ENCODE peak calls at places on chromosomes 6 and 20, in nine cellular contexts. S is GM06990; E is pancreas; M is CD8-positive, alpha-beta memory T cell; G is SJSA1; Y is H7; C is astrocyte; N is left ventricle myocardium inferior; U is naive thymus-derived CD4-positive, alpha-beta T cell. D is an unnamed sample.

GRCh38 chr6:7134999-7135735 is 27.4 kb downstream of the RREB1 start:
- DNase-seq in Y (no peak), G (no peak), E (no peak), M (no peak), U (no peak), N (no peak), C (no peak), S (no peak), D (no peak)

GRCh38 chr6:80142586-80142985 is 36.1 kb downstream of the BCKDHB start:
- DNase-seq in Y (no peak), M (no peak), N (no peak), U (no peak), E (no peak), C (peak; percentile 58), G (no peak), S (no peak), D (no peak)

GRCh38 chr6:113185299-113185698 is 671.8 kb upstream of the MARCKS start:
- DNase-seq in M (no peak), E (no peak), U (no peak), N (peak; percentile 14), Y (no peak), G (no peak), S (no peak), C (peak; percentile 36), D (no peak)

GRCh38 chr6:76876922-76877553 is 586.3 kb downstream of the HTR1B start:
- DNase-seq in U (no peak), Y (peak; percentile 47), S (no peak), N (no peak), M (no peak), C (no peak), G (no peak), E (peak; percentile 68), D (peak; percentile 49)

GRCh38 chr20:8066662-8067061 is 47.1 kb upstream of the TMX4 start:
- DNase-seq in M (no peak), Y (no peak), C (no peak), E (no peak), G (no peak), S (no peak), N (no peak), U (no peak), D (no peak)

GRCh38 chr6:28794175-28795002 is 129.4 kb downstream of the TRIM27 start:
- DNase-seq in E (no peak), U (no peak), C (peak; percentile 22), M (no peak), Y (no peak), N (no peak), S (no peak), G (peak; percentile 8), D (no peak)

GRCh38 chr6:147287869-147288271 is 83.7 kb downstream of the STXBP5 start:
- DNase-seq in Y (no peak), C (peak; percentile 62), U (no peak), S (no peak), M (no peak), G (peak; percentile 48), E (peak; percentile 24), N (no peak), D (no peak)

GRCh38 chr20:61173267-61173666 is 78.8 kb upstream of the CDH4 start:
- DNase-seq in N (no peak), U (no peak), Y (no peak), E (no peak), S (no peak), C (no peak), M (no peak), G (no peak), D (no peak)

GRCh38 chr20:12012241-12013222 is 94.8 kb downstream of the BTBD3 start:
- DNase-seq in M (no peak), Y (peak; percentile 85), G (no peak), E (peak; percentile 73), N (no peak), S (no peak), C (peak; percentile 10), U (peak; percentile 7), D (peak; percentile 36)

GRCh38 chr6:108998460-108998859 is 96.2 kb downstream of the SESN1 start:
- DNase-seq in G (no peak), S (no peak), E (no peak), N (no peak), Y (no peak), U (no peak), M (no peak), C (no peak), D (no peak)

GRCh38 chr6:156585859-156586258 is 191.3 kb upstream of the ARID1B start:
- DNase-seq in C (no peak), G (no peak), U (no peak), S (no peak), E (no peak), M (no peak), N (no peak), Y (no peak), D (no peak)

GRCh38 chr20:49572857-49573256 is 4.9 kb upstream of the PTGIS start:
- DNase-seq in M (no peak), C (no peak), Y (peak; percentile 69), U (no peak), E (no peak), S (no peak), G (no peak), N (no peak), D (no peak)

GRCh38 chr6:36973190-36973589 is 12.8 kb downstream of the MTCH1 start:
- DNase-seq in E (no peak), U (no peak), G (no peak), N (no peak), S (no peak), C (no peak), M (no peak), Y (no peak), D (no peak)

GRCh38 chr6:157575436-157576145 is 194.6 kb downstream of the ZDHHC14 start:
- DNase-seq in S (no peak), U (no peak), G (no peak), E (no peak), N (no peak), M (no peak), C (no peak), Y (peak; percentile 34), D (no peak)

DNA sequence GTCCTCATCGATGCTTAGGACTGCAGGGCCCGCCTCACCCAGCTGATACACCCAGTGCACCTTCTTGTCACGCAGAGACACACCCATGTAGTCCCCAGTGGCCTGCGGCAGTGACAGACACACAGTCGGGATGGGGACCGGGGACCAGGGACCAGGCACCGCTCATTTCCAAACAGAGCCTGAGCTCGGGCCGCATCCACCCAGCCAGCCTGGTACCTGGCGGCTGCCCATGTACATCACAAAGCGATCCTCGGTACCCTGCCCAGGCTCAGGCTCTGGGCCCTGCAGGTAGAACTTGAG is 11.5 kb downstream of the ADRM1 start:
- DNase-seq in S (no peak), E (no peak), N (no peak), C (no peak), U (no peak), G (no peak), Y (no peak), M (no peak), D (no peak)
- H3K27me3 ChIP-seq in S (no peaks in the 10 kb centered on the region), E (no peaks in the 10 kb centered on the region), N (no peaks in the 10 kb centered on the region), C (no peaks in the 10 kb centered on the region), U (no peaks in the 10 kb centered on the region), G (no peaks in the 10 kb centered on the region), Y (no peaks in the 10 kb centered on the region), M (no peaks in the 10 kb centered on the region), D (no peaks in the 10 kb centered on the region)

DNA sequence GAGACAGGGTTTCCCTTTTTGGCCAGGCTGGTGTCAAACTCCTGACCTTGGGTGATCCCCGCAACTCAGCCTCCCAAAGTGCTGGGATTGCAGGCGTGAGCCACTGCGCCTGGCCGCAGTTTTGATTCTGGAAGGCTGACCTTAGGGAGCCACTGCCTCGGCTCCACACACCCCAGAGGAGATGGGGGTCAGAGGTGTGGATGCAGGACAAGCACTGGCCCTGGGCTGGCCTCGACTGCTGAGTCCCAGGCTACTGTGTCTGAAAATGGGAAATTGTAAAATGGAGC is 1.5 kb downstream of the ZBP1 start:
- DNase-seq in M (no peak), N (no peak), U (no peak), G (no peak), C (no peak), E (peak; percentile 5), Y (no peak), S (no peak), D (peak; percentile 14)
- H3K4me3 ChIP-seq in M (peak overlapping the region; percentile 56), N (no peak overlapping the region), U (peak overlapping the region; percentile 73), G (no peak overlapping the region), C (no peak overlapping the region), E (no peak overlapping the region), Y (no peak overlapping the region), S (peak overlapping the region; percentile 57), D (no peak overlapping the region)

GRCh38 chr6:39057251-39058155 is 8.9 kb downstream of the GLP1R start:
- DNase-seq in U (no peak), E (no peak), C (no peak), G (no peak), S (no peak), N (no peak), M (no peak), Y (no peak), D (no peak)

GRCh38 chr6:39055661-39056060 is 7.1 kb downstream of the GLP1R start:
- DNase-seq in G (no peak), M (no peak), C (no peak), U (no peak), E (no peak), S (no peak), N (no peak), Y (no peak), D (no peak)

GRCh38 chr6:39058471-39059147 is 10.0 kb downstream of the GLP1R start:
- DNase-seq in Y (no peak), M (no peak), U (no peak), N (no peak), S (no peak), E (no peak), G (no peak), C (no peak), D (no peak)

GRCh38 chr6:39056191-39056590 is 7.6 kb downstream of the GLP1R start:
- DNase-seq in Y (no peak), E (no peak), G (no peak), U (no peak), M (no peak), C (no peak), N (no peak), S (no peak), D (no peak)

GRCh38 chr6:39056681-39057080 is 8.1 kb downstream of the GLP1R start:
- DNase-seq in U (no peak), C (no peak), N (no peak), E (no peak), Y (no peak), G (no peak), M (no peak), S (no peak), D (no peak)
- H3K27me3 ChIP-seq in U (no peaks in the 10 kb centered on the region), C (no peaks in the 10 kb centered on the region), N (peaks cover 30% of the 10 kb centered on the region), E (no peaks in the 10 kb centered on the region), Y (peaks cover 1% of the 10 kb centered on the region), G (peaks cover 11% of the 10 kb centered on the region), M (no peaks in the 10 kb centered on the region), S (no peaks in the 10 kb centered on the region), D (no peaks in the 10 kb centered on the region)

DNA sequence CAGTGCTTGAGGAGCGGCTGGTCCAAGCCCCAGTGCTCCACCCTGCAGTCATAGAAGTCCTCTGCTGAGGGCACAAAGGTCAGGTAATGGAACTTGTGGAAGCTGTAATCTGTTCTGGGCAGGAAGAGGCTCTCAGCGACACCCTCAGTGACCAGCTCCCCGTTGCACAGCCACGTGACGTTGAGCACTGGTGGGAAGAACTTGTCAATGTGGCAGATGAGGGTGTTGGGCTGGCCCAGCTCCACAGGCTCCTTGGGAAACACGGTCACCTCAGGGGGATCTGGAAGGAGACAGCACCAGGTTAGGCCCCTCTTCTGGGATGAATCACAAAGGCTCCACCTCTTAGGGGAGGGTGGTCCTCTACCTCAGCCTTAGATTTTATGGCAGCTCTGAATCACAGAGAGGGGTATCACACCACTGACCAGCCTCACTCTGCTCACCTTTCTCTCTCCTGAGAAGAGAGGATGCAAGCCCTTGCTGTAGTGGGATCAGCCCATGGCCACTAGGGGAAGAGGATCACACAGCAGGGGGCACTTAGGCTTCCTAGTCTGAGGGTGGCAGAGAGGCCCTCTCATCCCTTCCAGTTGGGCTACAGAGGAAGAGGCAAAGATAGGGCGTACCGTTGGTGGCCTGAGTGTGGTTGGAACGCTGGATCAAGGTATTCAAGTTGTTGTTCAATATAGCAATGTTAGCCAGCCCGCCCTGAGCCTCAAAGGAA is 4.3 kb downstream of the HLA-DPA1 start:
- DNase-seq in C (no peak), E (no peak), Y (no peak), G (no peak), M (no peak), S (no peak), U (no peak), N (no peak), D (no peak)
- H3K4me3 ChIP-seq in C (no peak overlapping the region), E (no peak overlapping the region), Y (no peak overlapping the region), G (no peak overlapping the region), M (no peak overlapping the region), S (no peak overlapping the region), U (no peak overlapping the region), N (no peak overlapping the region), D (no peak overlapping the region)

D was measured in lung.